ENCODE peak calls at places on chromosomes 11 and 22, in four cellular contexts. D is HCT116; A is brain microvascular endothelial cell; I is CD8-positive, alpha-beta memory T cell. B is an unnamed sample.

GRCh38 chr11:70244698-70245097 is 25.8 kb upstream of the PPFIA1 start:
- DNase-seq in D (no peak), A (peak; percentile 98), I (no peak), B (peak; percentile 95)

GRCh38 chr11:75714211-75714610 is 3.4 kb upstream of the MOGAT2 start:
- DNase-seq in D (no peak), A (no peak), I (no peak), B (no peak)

GRCh38 chr11:124946735-124947141 is 7.3 kb upstream of the CCDC15 start:
- DNase-seq in D (no peak), A (no peak), I (no peak), B (no peak)

GRCh38 chr11:90447651-90448050 is 224.8 kb upstream of the CHORDC1 start:
- DNase-seq in D (no peak), A (no peak), I (no peak), B (no peak)

GRCh38 chr22:50104149-50104548 is 14.3 kb downstream of the MOV10L1 start:
- DNase-seq in D (no peak), A (no peak), I (no peak), B (no peak)

GRCh38 chr11:28461338-28461737 is 353.1 kb downstream of the METTL15 start:
- DNase-seq in D (no peak), A (peak; percentile 18), I (no peak), B (no peak)

GRCh38 chr11:10351435-10351767 is 46.5 kb downstream of the ADM start:
- DNase-seq in D (no peak), A (no peak), I (no peak), B (no peak)

GRCh38 chr11:73989156-73989555 is 6.5 kb upstream of the UCP2 start:
- DNase-seq in D (no peak), A (no peak), I (no peak), B (no peak)

GRCh38 chr11:19632435-19632834 is 80.2 kb upstream of the NAV2 start:
- DNase-seq in D (no peak), A (no peak), I (no peak), B (no peak)

GRCh38 chr22:23243859-23244689 is 63.8 kb downstream of the BCR start:
- DNase-seq in D (no peak), A (no peak), I (no peak), B (no peak)

GRCh38 chr11:35583843-35584242 is 34.4 kb upstream of the FJX1 start:
- DNase-seq in D (no peak), A (no peak), I (no peak), B (no peak)

GRCh38 chr11:69232821-69233760 is 60.9 kb upstream of the MYEOV start:
- DNase-seq in D (no peak), A (no peak), I (no peak), B (peak; percentile 55)

GRCh38 chr22:32583921-32584335 is 109.3 kb downstream of the FBXO7 start:
- DNase-seq in D (no peak), A (no peak), I (no peak), B (no peak)

GRCh38 chr11:63951779-63952536 is 13.2 kb downstream of the NAA40 start:
- DNase-seq in D (no peak), A (peak; percentile 9), I (peak; percentile 24), B (no peak)

GRCh38 chr11:34480339-34480738 is 33.3 kb downstream of the ELF5 start:
- DNase-seq in D (no peak), A (peak; percentile 53), I (no peak), B (no peak)

GRCh38 chr11:62543680-62544444 is 2.7 kb downstream of the AHNAK start:
- DNase-seq in D (no peak), A (no peak), I (no peak), B (no peak)

GRCh38 chr11:77967121-77967520 is 27.3 kb downstream of the INTS4 start:
- DNase-seq in D (no peak), A (no peak), I (no peak), B (no peak)

GRCh38 chr11:74819400-74819799 is 70.8 kb downstream of the RNF169 start:
- DNase-seq in D (no peak), A (peak; percentile 40), I (no peak), B (peak; percentile 14)

GRCh38 chr11:81359476-81359875 is 1374.2 kb downstream of the FAM181B start:
- DNase-seq in D (no peak), A (peak; percentile 7), I (no peak), B (no peak)

GRCh38 chr22:47776329-47776728 is 1013.9 kb downstream of the TBC1D22A start:
- DNase-seq in D (no peak), A (no peak), I (no peak), B (no peak)

GRCh38 chr11:127247261-127247660 is 246.7 kb upstream of the KIRREL3 start:
- DNase-seq in D (no peak), A (no peak), I (no peak), B (no peak)

GRCh38 chr11:33507967-33508366 is 192.7 kb downstream of the C11orf91 start:
- DNase-seq in D (peak; percentile 6), A (peak; percentile 43), I (no peak), B (no peak)

GRCh38 chr11:28464252-28464867 is 356.2 kb downstream of the METTL15 start:
- DNase-seq in D (no peak), A (peak; percentile 30), I (no peak), B (no peak)

GRCh38 chr11:132980721-132981120 is 551.6 kb downstream of the OPCML start:
- DNase-seq in D (no peak), A (no peak), I (no peak), B (no peak)

GRCh38 chr11:133930767-133931448 is 25.9 kb downstream of the IGSF9B start:
- DNase-seq in D (no peak), A (no peak), I (no peak), B (no peak)

GRCh38 chr11:47409440-47410403 is 1.3 kb downstream of the SLC39A13 start:
- DNase-seq in D (no peak), A (no peak), I (no peak), B (no peak)

GRCh38 chr22:24847490-24847889 is 41.5 kb downstream of the SGSM1 start:
- DNase-seq in D (no peak), A (no peak), I (no peak), B (no peak)

GRCh38 chr11:106077609-106078517 is at the start of gene AASDHPPT:
- DNase-seq in D (peak; percentile 12), A (peak; percentile 29), I (no peak), B (peak; percentile 65)

GRCh38 chr22:46445771-46446485 is 91.5 kb downstream of the CELSR1 start:
- DNase-seq in D (no peak), A (no peak), I (no peak), B (no peak)

DNA sequence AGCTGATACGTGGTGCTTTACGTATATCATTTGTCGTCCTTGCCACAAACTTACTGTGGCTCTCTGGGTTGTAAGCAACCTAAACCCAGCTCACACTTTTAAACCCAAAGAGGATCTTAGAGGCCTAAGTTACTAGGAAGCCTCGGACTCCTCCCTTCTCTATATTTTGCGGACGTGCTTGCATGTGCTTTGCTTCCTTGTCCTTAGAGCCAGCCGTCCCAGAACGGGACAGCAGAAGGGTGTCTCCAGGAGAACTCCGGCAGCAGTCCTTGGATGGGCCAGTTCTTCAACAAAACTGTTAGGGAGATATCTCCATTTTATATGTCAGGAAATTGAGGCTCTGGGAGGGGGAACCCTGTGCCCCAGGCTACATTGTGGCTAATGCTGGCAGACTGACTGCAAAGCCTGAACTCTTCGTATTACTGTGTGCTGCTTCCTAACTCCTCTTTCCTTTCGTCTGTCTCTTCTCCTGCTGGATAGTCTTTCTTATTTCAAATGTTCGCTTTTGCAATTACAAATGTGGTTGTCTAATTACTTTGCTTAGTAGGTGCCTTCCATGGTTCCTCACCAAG is 33.8 kb downstream of the TNRC6B start:
- DNase-seq in D (no peak), A (no peak), I (no peak), B (no peak)
- H3K4me3 ChIP-seq in D (no peak overlapping the region), A (no peak overlapping the region), I (no peak overlapping the region), B (no peak overlapping the region)

GRCh38 chr11:12075291-12075690 is 35.1 kb upstream of the MICAL2 start:
- DNase-seq in D (no peak), A (no peak), I (no peak), B (no peak)
- H3K27ac ChIP-seq in D (no peak overlapping the region), A (peak overlapping the region; percentile 97), I (no peak overlapping the region), B (peak overlapping the region; percentile 96)

DNA sequence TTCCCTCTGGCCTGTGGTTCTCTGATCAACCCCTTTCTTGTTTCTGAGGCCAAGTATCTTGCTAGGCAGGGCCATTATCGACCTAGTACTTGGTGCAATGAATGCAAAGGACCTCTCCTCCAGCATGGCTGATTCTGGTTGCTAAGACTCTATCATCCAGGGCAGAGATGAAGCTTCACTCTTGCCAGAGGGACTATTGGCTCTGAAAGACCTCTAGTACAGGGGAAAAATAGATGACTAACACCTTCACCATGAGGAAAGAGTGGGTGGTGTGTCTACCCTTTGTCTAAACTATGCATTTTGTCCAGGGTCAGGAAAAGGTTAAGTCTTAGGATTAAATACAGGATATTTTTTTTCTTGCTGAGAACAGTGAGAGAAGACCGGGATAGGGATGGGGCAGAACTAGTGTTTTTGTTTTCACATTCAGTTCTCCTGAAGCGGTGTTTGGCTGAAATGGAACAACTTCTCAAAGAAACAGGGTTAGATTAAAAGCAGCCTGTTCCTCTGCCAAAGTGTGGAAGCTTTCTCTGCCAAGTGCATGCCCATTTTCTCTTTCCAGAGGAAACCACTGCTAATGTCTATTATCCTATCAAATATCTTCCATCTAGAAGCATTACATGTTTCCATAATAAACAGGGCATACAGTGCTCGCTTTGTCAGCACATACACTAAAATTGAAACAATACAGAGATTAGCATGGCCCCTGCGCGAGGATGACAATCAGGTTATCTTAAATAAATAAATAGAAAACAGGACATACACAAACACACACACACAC is 5.0 kb upstream of the MTFP1 start:
- DNase-seq in D (no peak), A (peak; percentile 90), I (no peak), B (peak; percentile 82)
- H3K4me3 ChIP-seq in D (peak overlapping the region; percentile 7), A (peak overlapping the region; percentile 7), I (no peak overlapping the region), B (no peak overlapping the region)

DNA sequence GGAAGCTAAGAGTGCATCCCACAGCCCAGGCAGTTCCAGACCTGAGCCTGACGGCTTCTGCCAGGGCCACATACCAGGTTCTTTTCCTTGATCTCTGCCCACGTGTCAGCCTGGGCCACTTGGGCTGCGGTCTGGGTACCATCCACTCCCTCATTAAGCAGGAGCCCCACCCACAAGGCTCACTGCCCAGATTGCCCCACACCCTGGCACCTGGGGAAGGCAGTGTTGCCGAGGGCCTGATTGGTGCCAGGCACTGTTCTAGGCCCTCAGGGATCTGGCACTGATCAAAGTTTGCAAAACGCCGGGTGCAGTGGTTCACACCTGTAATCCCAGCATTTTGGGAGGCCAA is 15.4 kb downstream of the GGA1 start:
- DNase-seq in D (no peak), A (no peak), I (no peak), B (no peak)
- H3K27ac ChIP-seq in D (peak overlapping the region; percentile 8), A (no peak overlapping the region), I (no peak overlapping the region), B (no peak overlapping the region)

DNA sequence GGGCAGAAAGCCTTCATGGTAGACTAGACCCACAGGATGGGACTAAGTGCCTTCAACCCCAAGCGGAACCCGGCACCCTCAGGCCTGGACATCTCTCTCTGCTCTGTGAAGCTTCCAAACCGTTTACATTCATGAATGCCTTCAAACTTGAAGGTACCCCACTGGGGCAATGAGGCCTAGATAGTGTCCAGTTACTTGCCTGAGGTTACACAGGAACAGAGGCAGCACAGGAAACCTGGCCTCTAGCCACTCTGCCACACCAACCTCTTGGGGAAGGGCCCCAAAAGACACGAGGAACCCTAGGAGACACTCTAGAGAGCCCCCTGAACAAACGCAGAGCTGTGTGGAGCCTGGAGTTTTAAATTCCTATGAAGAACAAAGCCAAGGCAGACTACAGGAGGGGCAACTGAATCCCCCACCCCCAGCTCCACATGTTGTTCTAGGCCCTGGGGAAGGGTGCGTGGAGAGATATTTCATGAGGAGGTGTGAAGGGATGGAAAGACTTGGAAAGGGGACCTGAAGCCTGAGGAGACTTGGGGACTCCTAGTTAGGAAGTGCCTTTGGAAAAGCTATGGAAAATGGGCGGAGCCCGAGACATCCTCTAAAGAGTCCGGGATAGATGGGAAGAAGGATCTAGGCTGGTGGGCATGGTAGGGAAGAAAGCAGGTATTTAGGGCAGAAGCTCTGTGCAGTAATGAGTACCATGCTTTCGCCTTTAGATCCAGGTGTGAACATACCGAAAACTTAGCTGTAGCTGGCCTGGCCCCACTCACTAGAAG is 14.8 kb upstream of the CYP2R1 start:
- DNase-seq in D (no peak), A (no peak), I (no peak), B (no peak)
- H3K4me3 ChIP-seq in D (no peak overlapping the region), A (no peak overlapping the region), I (no peak overlapping the region), B (no peak overlapping the region)

GRCh38 chr11:111694851-111695250 is 71.3 kb downstream of the PPP2R1B start:
- DNase-seq in D (no peak), A (peak; percentile 96), I (no peak), B (no peak)
- H3K27ac ChIP-seq in D (no peak overlapping the region), A (peak overlapping the region; percentile 77), I (no peak overlapping the region), B (peak overlapping the region; percentile 19)